ENCODE peak calls at places on chromosomes 11 and 22, in five cellular contexts. T, C, V, J and M are unnamed samples.

GRCh38 chr11:134361241-134361640 is 29.5 kb downstream of the GLB1L2 start:
- DNase-seq in T (no peak), C (no peak), V (no peak), J (no peak), M (peak)

GRCh38 chr11:70141490-70142014 is 61.5 kb upstream of the FADD start:
- DNase-seq in T (no peak), C (no peak), V (no peak), J (peak), M (no peak)

GRCh38 chr11:47111318-47111804 is 65.3 kb downstream of the ARFGAP2 start:
- DNase-seq in T (no peak), C (no peak), V (no peak), J (no peak), M (no peak)

GRCh38 chr11:44030276-44030932 is 17.4 kb upstream of the ACCSL start:
- DNase-seq in T (peak), C (no peak), V (no peak), J (peak), M (no peak)

GRCh38 chr11:73192272-73192671 is 25.8 kb upstream of the P2RY2 start:
- DNase-seq in T (no peak), C (no peak), V (peak), J (no peak), M (no peak)

GRCh38 chr11:122101625-122102291 is 14.3 kb downstream of the BLID start:
- DNase-seq in T (peak), C (no peak), V (no peak), J (peak), M (peak)

GRCh38 chr11:95991545-95991944 is 67.6 kb upstream of the MTMR2 start:
- DNase-seq in T (no peak), C (no peak), V (peak), J (no peak), M (no peak)

GRCh38 chr11:27722117-27722844 is 22.0 kb upstream of the BDNF start:
- DNase-seq in T (no peak), C (no peak), V (no peak), J (no peak), M (peak)

GRCh38 chr11:130454495-130455262 is 6.2 kb downstream of the ADAMTS15 start:
- DNase-seq in T (no peak), C (no peak), V (no peak), J (no peak), M (no peak)

GRCh38 chr11:82462588-82462987 is 271.1 kb downstream of the FAM181B start:
- DNase-seq in T (no peak), C (no peak), V (no peak), J (no peak), M (no peak)

GRCh38 chr11:74232316-74232950 is 61.3 kb downstream of the PPME1 start:
- DNase-seq in T (no peak), C (no peak), V (no peak), J (no peak), M (no peak)

GRCh38 chr11:111957663-111958415 is 20.7 kb downstream of the DIXDC1 start:
- DNase-seq in T (no peak), C (no peak), V (no peak), J (no peak), M (no peak)

GRCh38 chr22:41844036-41844435 is 11.1 kb downstream of the SREBF2 start:
- DNase-seq in T (no peak), C (no peak), V (no peak), J (no peak), M (no peak)
- H3K4me3 ChIP-seq in T (no peak), C (no peak), V (peak), J (no peak), M (no peak)

GRCh38 chr11:109320595-109320994 is 101.4 kb upstream of the C11orf87 start:
- DNase-seq in T (no peak), C (peak), V (peak), J (no peak), M (no peak)

GRCh38 chr11:109317726-109318125 is 104.3 kb upstream of the C11orf87 start:
- DNase-seq in T (no peak), C (no peak), V (no peak), J (no peak), M (no peak)
- H3K4me3 ChIP-seq in T (no peak), C (no peak), V (no peak), J (no peak), M (no peak)

GRCh38 chr22:39317756-39318506 is 1.5 kb downstream of the RPL3 start:
- DNase-seq in T (no peak), C (no peak), V (no peak), J (no peak), M (no peak)
- H3K4me3 ChIP-seq in T (peak), C (peak), V (peak), J (peak), M (peak)

GRCh38 chr22:28426346-28427132 is 253.1 kb downstream of the TTC28 start:
- DNase-seq in T (no peak), C (no peak), V (no peak), J (no peak), M (no peak)
- H3K4me3 ChIP-seq in T (no peak), C (no peak), V (no peak), J (no peak), M (no peak)

GRCh38 chr22:20437253-20438065 is at the start of gene SCARF2:
- DNase-seq in T (no peak), C (no peak), V (no peak), J (peak), M (peak)

GRCh38 chr22:20439556-20439927 is 1.9 kb upstream of the SCARF2 start:
- DNase-seq in T (no peak), C (no peak), V (no peak), J (no peak), M (no peak)

GRCh38 chr22:20438678-20439492 is 1.3 kb upstream of the SCARF2 start:
- DNase-seq in T (no peak), C (peak), V (no peak), J (no peak), M (peak)

GRCh38 chr22:20436309-20437252 is 1.0 kb downstream of the SCARF2 start:
- DNase-seq in T (no peak), C (no peak), V (no peak), J (no peak), M (peak)

GRCh38 chr22:20438066-20438677 is 547 bp upstream of the SCARF2 start:
- DNase-seq in T (no peak), C (no peak), V (no peak), J (peak), M (no peak)
- H3K4me3 ChIP-seq in T (peak), C (no peak), V (no peak), J (peak), M (peak)

GRCh38 chr11:78010755-78011154 is 12.3 kb downstream of the KCTD14 start:
- DNase-seq in T (no peak), C (no peak), V (no peak), J (no peak), M (no peak)

GRCh38 chr11:78011301-78011700 is 11.8 kb downstream of the KCTD14 start:
- DNase-seq in T (no peak), C (no peak), V (no peak), J (no peak), M (no peak)

GRCh38 chr11:78020248-78020647 is 2.8 kb downstream of the KCTD14 start:
- DNase-seq in T (no peak), C (peak), V (peak), J (no peak), M (no peak)

GRCh38 chr11:78019808-78020207 is 3.3 kb downstream of the KCTD14 start:
- DNase-seq in T (no peak), C (peak), V (peak), J (no peak), M (no peak)

GRCh38 chr11:78015878-78016277 is 7.2 kb downstream of the KCTD14 start:
- DNase-seq in T (no peak), C (no peak), V (no peak), J (no peak), M (no peak)
- H3K4me3 ChIP-seq in T (no peak), C (no peak), V (no peak), J (no peak), M (no peak)

DNA sequence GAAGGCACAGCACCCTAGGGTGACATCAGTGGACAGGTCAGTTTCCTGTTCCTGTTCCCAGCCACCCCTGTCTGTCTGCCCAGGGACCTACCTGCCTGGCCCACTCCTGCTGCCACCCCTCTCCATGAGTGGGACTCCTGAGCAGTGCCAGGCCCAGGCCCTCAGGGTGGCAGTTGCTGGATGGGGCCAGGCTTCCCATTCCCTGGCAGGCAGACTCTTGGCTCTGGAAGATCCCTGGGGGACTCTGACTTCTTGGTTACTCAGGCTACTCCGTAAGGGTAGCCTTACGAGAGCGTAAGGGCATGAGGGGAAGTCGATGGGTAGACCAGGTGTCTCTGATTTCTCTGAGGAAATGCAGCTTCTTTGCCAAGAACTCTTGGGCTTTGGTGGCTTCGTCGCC is 2.7 kb downstream of the TAGLN start:
- DNase-seq in T (no peak), C (no peak), V (no peak), J (peak), M (peak)
- H3K4me3 ChIP-seq in T (peak), C (no peak), V (no peak), J (peak), M (peak)

DNA sequence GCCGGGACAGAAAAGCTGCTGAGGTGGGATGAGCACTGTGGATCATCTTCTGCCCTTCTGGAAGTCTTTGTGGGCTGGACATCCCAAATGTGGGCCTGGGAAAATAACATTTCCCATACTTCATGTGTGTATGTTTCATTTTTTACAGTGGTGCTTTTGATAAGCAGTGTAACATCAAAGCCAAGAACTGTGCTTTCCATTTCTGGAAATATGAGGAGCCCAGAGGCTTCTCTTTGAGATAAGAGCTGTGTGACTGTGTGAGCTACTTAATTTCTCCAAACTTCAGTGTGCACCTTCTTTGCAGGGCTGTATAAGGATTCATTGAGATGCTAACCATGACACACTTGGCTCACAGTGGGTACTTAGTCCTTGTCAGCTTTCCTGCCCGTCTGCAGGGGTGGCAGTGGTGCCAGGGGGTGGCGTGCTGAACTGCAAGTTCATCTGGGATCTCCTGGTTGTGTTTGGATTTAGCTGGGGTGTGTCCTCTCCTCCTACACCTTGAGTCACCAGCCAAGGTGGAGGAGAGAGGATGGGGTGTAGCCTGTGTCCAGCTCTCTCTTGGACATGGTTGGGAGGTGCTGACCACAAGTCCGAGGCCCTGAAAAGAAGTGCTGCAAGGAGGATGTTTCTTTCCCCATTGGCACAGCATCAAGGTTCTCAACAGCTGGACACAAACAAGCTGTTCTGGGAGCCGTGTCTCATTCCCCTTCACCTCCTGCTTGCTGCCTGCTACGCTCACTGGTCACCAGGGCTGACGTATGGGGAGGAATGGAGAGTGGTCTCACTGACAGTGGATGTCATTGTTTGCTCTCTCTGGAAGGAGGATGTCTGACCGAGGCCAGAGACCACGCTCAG is 139.4 kb downstream of the TEAD1 start:
- DNase-seq in T (no peak), C (peak), V (peak), J (peak), M (peak)
- H3K4me3 ChIP-seq in T (no peak), C (no peak), V (no peak), J (no peak), M (no peak)

DNA sequence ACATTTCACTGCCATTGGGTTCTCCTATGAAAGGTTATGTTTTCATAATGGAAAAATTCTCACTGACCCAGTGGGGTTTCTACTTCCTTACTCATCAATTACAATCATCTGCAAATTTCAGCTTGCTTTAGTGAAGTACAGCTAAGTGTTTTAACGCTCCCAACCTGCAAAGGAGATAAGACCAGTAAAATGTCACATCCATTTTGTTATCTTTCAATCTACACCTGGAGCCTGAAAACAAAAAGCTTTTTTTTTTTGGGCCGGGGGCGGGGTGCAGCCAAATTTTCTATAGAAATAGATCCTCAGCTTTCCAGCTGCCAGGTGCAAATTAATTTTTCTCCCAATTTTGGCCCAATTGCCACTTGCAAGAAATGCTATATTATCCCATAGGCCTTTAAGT is 40.6 kb downstream of the CADM1 start:
- DNase-seq in T (no peak), C (no peak), V (no peak), J (no peak), M (no peak)
- H3K4me3 ChIP-seq in T (no peak), C (no peak), V (no peak), J (no peak), M (no peak)

GRCh38 chr22:40716116-40716515 is 36.8 kb downstream of the MCHR1 start:
- DNase-seq in T (no peak), C (no peak), V (no peak), J (no peak), M (no peak)

GRCh38 chr22:40709752-40710413 is 30.6 kb downstream of the MCHR1 start:
- DNase-seq in T (peak), C (peak), V (no peak), J (peak), M (no peak)

GRCh38 chr22:40712311-40712710 is 33.0 kb downstream of the MCHR1 start:
- DNase-seq in T (no peak), C (no peak), V (no peak), J (no peak), M (no peak)

GRCh38 chr22:40718250-40719204 is 39.2 kb downstream of the MCHR1 start:
- DNase-seq in T (no peak), C (no peak), V (no peak), J (no peak), M (no peak)

GRCh38 chr22:40714514-40714966 is 35.3 kb downstream of the MCHR1 start:
- DNase-seq in T (no peak), C (peak), V (peak), J (no peak), M (no peak)
- H3K4me3 ChIP-seq in T (no peak), C (no peak), V (no peak), J (no peak), M (no peak)